ENCODE peak calls at places on chromosomes 13 and 19, in nine cellular contexts. One of them, this sample, is unnamed.

GRCh38 chr13:100434010-100434763 is 154.4 kb downstream of the GGACT start:
- DNase-seq in upper lobe of right lung: no peak
- DNase-seq in amniotic epithelial cell: peak; percentile 73
- DNase-seq in WTC11: no peak
- DNase-seq in mammary epithelial cell: peak; percentile 54
- DNase-seq in ovary: no peak
- DNase-seq in amygdala: no peak
- DNase-seq in NCI-H1105: no peak
- DNase-seq in stimulated activated CD8-positive, alpha-beta memory T cell treated with anti-CD3 and anti-CD28 coated beads, Interleukin-4, amount 100 ng/mL, for 24 hours: no peak
- DNase-seq in this sample: peak; percentile 87

GRCh38 chr13:97978661-97979450 is 25.4 kb downstream of the IPO5 start:
- DNase-seq in WTC11: no peak
- DNase-seq in amygdala: no peak
- DNase-seq in stimulated activated CD8-positive, alpha-beta memory T cell treated with anti-CD3 and anti-CD28 coated beads, Interleukin-4, amount 100 ng/mL, for 24 hours: no peak
- DNase-seq in mammary epithelial cell: no peak
- DNase-seq in upper lobe of right lung: no peak
- DNase-seq in NCI-H1105: no peak
- DNase-seq in amniotic epithelial cell: peak; percentile 11
- DNase-seq in ovary: no peak
- DNase-seq in this sample: peak; percentile 56

GRCh38 chr13:101925731-101926130 is 473.3 kb downstream of the ITGBL1 start:
- DNase-seq in stimulated activated CD8-positive, alpha-beta memory T cell treated with anti-CD3 and anti-CD28 coated beads, Interleukin-4, amount 100 ng/mL, for 24 hours: no peak
- DNase-seq in WTC11: no peak
- DNase-seq in mammary epithelial cell: no peak
- DNase-seq in NCI-H1105: peak; percentile 17
- DNase-seq in amniotic epithelial cell: no peak
- DNase-seq in upper lobe of right lung: no peak
- DNase-seq in amygdala: no peak
- DNase-seq in ovary: no peak
- DNase-seq in this sample: no peak

GRCh38 chr13:77928909-77929308 is 10.3 kb upstream of the EDNRB start:
- DNase-seq in amygdala: no peak
- DNase-seq in NCI-H1105: no peak
- DNase-seq in amniotic epithelial cell: no peak
- DNase-seq in WTC11: no peak
- DNase-seq in mammary epithelial cell: peak; percentile 2
- DNase-seq in upper lobe of right lung: no peak
- DNase-seq in stimulated activated CD8-positive, alpha-beta memory T cell treated with anti-CD3 and anti-CD28 coated beads, Interleukin-4, amount 100 ng/mL, for 24 hours: no peak
- DNase-seq in ovary: no peak
- DNase-seq in this sample: no peak

GRCh38 chr19:38666662-38667448 is 19.4 kb downstream of the ACTN4 start:
- DNase-seq in stimulated activated CD8-positive, alpha-beta memory T cell treated with anti-CD3 and anti-CD28 coated beads, Interleukin-4, amount 100 ng/mL, for 24 hours: no peak
- DNase-seq in ovary: no peak
- DNase-seq in mammary epithelial cell: peak; percentile 74
- DNase-seq in NCI-H1105: no peak
- DNase-seq in upper lobe of right lung: no peak
- DNase-seq in amniotic epithelial cell: peak; percentile 65
- DNase-seq in amygdala: no peak
- DNase-seq in WTC11: no peak
- DNase-seq in this sample: peak; percentile 84

GRCh38 chr19:56315076-56315828 is 613 bp upstream of the ZSCAN5A start:
- DNase-seq in mammary epithelial cell: peak; percentile 97
- DNase-seq in ovary: peak; percentile 94
- DNase-seq in upper lobe of right lung: peak; percentile 93
- DNase-seq in WTC11: peak; percentile 91
- DNase-seq in NCI-H1105: peak; percentile 98
- DNase-seq in amniotic epithelial cell: peak; percentile 98
- DNase-seq in stimulated activated CD8-positive, alpha-beta memory T cell treated with anti-CD3 and anti-CD28 coated beads, Interleukin-4, amount 100 ng/mL, for 24 hours: peak; percentile 81
- DNase-seq in amygdala: peak; percentile 86
- DNase-seq in this sample: peak; percentile 98

GRCh38 chr19:45444318-45445041 is 20.8 kb upstream of the ERCC1 start:
- DNase-seq in upper lobe of right lung: peak; percentile 98
- DNase-seq in amygdala: peak; percentile 93
- DNase-seq in amniotic epithelial cell: peak; percentile 72
- DNase-seq in NCI-H1105: peak; percentile 48
- DNase-seq in ovary: peak; percentile 98
- DNase-seq in stimulated activated CD8-positive, alpha-beta memory T cell treated with anti-CD3 and anti-CD28 coated beads, Interleukin-4, amount 100 ng/mL, for 24 hours: peak; percentile 76
- DNase-seq in WTC11: peak; percentile 96
- DNase-seq in mammary epithelial cell: peak; percentile 58
- DNase-seq in this sample: peak; percentile 83

GRCh38 chr19:1009043-1009975 is 9.1 kb downstream of the GRIN3B start:
- DNase-seq in amygdala: no peak
- DNase-seq in ovary: peak; percentile 76
- DNase-seq in stimulated activated CD8-positive, alpha-beta memory T cell treated with anti-CD3 and anti-CD28 coated beads, Interleukin-4, amount 100 ng/mL, for 24 hours: no peak
- DNase-seq in amniotic epithelial cell: peak; percentile 80
- DNase-seq in WTC11: no peak
- DNase-seq in upper lobe of right lung: no peak
- DNase-seq in NCI-H1105: no peak
- DNase-seq in mammary epithelial cell: no peak
- DNase-seq in this sample: no peak

GRCh38 chr13:65985632-65986031 is 1244.5 kb downstream of the PCDH9 start:
- DNase-seq in NCI-H1105: no peak
- DNase-seq in stimulated activated CD8-positive, alpha-beta memory T cell treated with anti-CD3 and anti-CD28 coated beads, Interleukin-4, amount 100 ng/mL, for 24 hours: no peak
- DNase-seq in mammary epithelial cell: no peak
- DNase-seq in amygdala: no peak
- DNase-seq in ovary: no peak
- DNase-seq in upper lobe of right lung: no peak
- DNase-seq in amniotic epithelial cell: no peak
- DNase-seq in WTC11: peak; percentile 55
- DNase-seq in this sample: no peak

GRCh38 chr19:15466851-15467733 is 2.7 kb upstream of the RASAL3 start:
- DNase-seq in WTC11: no peak
- DNase-seq in mammary epithelial cell: no peak
- DNase-seq in ovary: no peak
- DNase-seq in amniotic epithelial cell: peak; percentile 74
- DNase-seq in NCI-H1105: no peak
- DNase-seq in upper lobe of right lung: no peak
- DNase-seq in stimulated activated CD8-positive, alpha-beta memory T cell treated with anti-CD3 and anti-CD28 coated beads, Interleukin-4, amount 100 ng/mL, for 24 hours: no peak
- DNase-seq in amygdala: no peak
- DNase-seq in this sample: peak; percentile 96

GRCh38 chr19:47241919-47242644 is 11.1 kb upstream of the BBC3 start:
- DNase-seq in upper lobe of right lung: no peak
- DNase-seq in WTC11: no peak
- DNase-seq in NCI-H1105: no peak
- DNase-seq in stimulated activated CD8-positive, alpha-beta memory T cell treated with anti-CD3 and anti-CD28 coated beads, Interleukin-4, amount 100 ng/mL, for 24 hours: no peak
- DNase-seq in mammary epithelial cell: peak; percentile 32
- DNase-seq in ovary: no peak
- DNase-seq in amniotic epithelial cell: no peak
- DNase-seq in amygdala: no peak
- DNase-seq in this sample: no peak

GRCh38 chr19:35828694-35829301 is 16.2 kb upstream of the PRODH2 start:
- DNase-seq in stimulated activated CD8-positive, alpha-beta memory T cell treated with anti-CD3 and anti-CD28 coated beads, Interleukin-4, amount 100 ng/mL, for 24 hours: peak; percentile 12
- DNase-seq in upper lobe of right lung: no peak
- DNase-seq in WTC11: peak; percentile 87
- DNase-seq in mammary epithelial cell: peak; percentile 45
- DNase-seq in NCI-H1105: no peak
- DNase-seq in amniotic epithelial cell: peak; percentile 53
- DNase-seq in ovary: peak; percentile 70
- DNase-seq in amygdala: peak; percentile 58
- DNase-seq in this sample: peak; percentile 55

GRCh38 chr13:113746143-113746525 is 12.9 kb upstream of the TMEM255B start:
- DNase-seq in amygdala: no peak
- DNase-seq in NCI-H1105: no peak
- DNase-seq in stimulated activated CD8-positive, alpha-beta memory T cell treated with anti-CD3 and anti-CD28 coated beads, Interleukin-4, amount 100 ng/mL, for 24 hours: no peak
- DNase-seq in ovary: no peak
- DNase-seq in amniotic epithelial cell: no peak
- DNase-seq in upper lobe of right lung: no peak
- DNase-seq in mammary epithelial cell: no peak
- DNase-seq in WTC11: no peak
- DNase-seq in this sample: no peak

GRCh38 chr13:91203430-91203829 is 144.1 kb upstream of the MIR17HG start:
- DNase-seq in amygdala: no peak
- DNase-seq in mammary epithelial cell: no peak
- DNase-seq in upper lobe of right lung: no peak
- DNase-seq in ovary: no peak
- DNase-seq in WTC11: no peak
- DNase-seq in amniotic epithelial cell: no peak
- DNase-seq in stimulated activated CD8-positive, alpha-beta memory T cell treated with anti-CD3 and anti-CD28 coated beads, Interleukin-4, amount 100 ng/mL, for 24 hours: no peak
- DNase-seq in NCI-H1105: no peak
- DNase-seq in this sample: no peak

GRCh38 chr19:4375620-4376228 is 24.6 kb downstream of the SH3GL1 start:
- DNase-seq in WTC11: peak; percentile 47
- DNase-seq in amygdala: peak; percentile 49
- DNase-seq in amniotic epithelial cell: peak; percentile 81
- DNase-seq in NCI-H1105: no peak
- DNase-seq in mammary epithelial cell: no peak
- DNase-seq in upper lobe of right lung: no peak
- DNase-seq in stimulated activated CD8-positive, alpha-beta memory T cell treated with anti-CD3 and anti-CD28 coated beads, Interleukin-4, amount 100 ng/mL, for 24 hours: no peak
- DNase-seq in ovary: peak; percentile 46
- DNase-seq in this sample: peak; percentile 68

GRCh38 chr19:13417054-13417453 is 89.2 kb downstream of the CACNA1A start:
- DNase-seq in amniotic epithelial cell: no peak
- DNase-seq in WTC11: no peak
- DNase-seq in ovary: no peak
- DNase-seq in mammary epithelial cell: no peak
- DNase-seq in amygdala: no peak
- DNase-seq in NCI-H1105: no peak
- DNase-seq in upper lobe of right lung: no peak
- DNase-seq in stimulated activated CD8-positive, alpha-beta memory T cell treated with anti-CD3 and anti-CD28 coated beads, Interleukin-4, amount 100 ng/mL, for 24 hours: no peak
- DNase-seq in this sample: no peak

GRCh38 chr13:39875583-39875982 is 220.1 kb downstream of the COG6 start:
- DNase-seq in amniotic epithelial cell: no peak
- DNase-seq in upper lobe of right lung: no peak
- DNase-seq in stimulated activated CD8-positive, alpha-beta memory T cell treated with anti-CD3 and anti-CD28 coated beads, Interleukin-4, amount 100 ng/mL, for 24 hours: no peak
- DNase-seq in NCI-H1105: no peak
- DNase-seq in ovary: no peak
- DNase-seq in amygdala: no peak
- DNase-seq in WTC11: no peak
- DNase-seq in mammary epithelial cell: no peak
- DNase-seq in this sample: peak; percentile 71